ENCODE peak calls at places on chromosomes 1 and 21, in six cellular contexts. T is SK-N-SH, W is suprapubic skin, J is ovary, H is transverse colon, Q is stomach. D is an unnamed sample.

GRCh38 chr1:47679826-47680225 is 242.0 kb downstream of the FOXD2 start:
- DNase-seq in T (no peak), W (peak; percentile 16), J (no peak), H (no peak), Q (peak; percentile 14), D (peak; percentile 39)

GRCh38 chr1:191541741-191542140 is 616.5 kb upstream of the RGS18 start:
- DNase-seq in T (no peak), W (no peak), J (no peak), H (no peak), Q (no peak), D (no peak)

GRCh38 chr1:234598974-234599616 is 10.9 kb downstream of the IRF2BP2 start:
- DNase-seq in T (no peak), W (peak; percentile 73), J (no peak), H (peak; percentile 56), Q (peak; percentile 36), D (peak; percentile 83)

GRCh38 chr1:91725961-91726704 is 159.8 kb downstream of the TGFBR3 start:
- DNase-seq in T (no peak), W (no peak), J (peak; percentile 60), H (peak; percentile 17), Q (no peak), D (peak; percentile 89)

GRCh38 chr1:181099152-181100014 is 10.9 kb downstream of the IER5 start:
- DNase-seq in T (no peak), W (no peak), J (no peak), H (no peak), Q (no peak), D (no peak)

GRCh38 chr1:2344744-2345296 is 46.5 kb downstream of the MORN1 start:
- DNase-seq in T (no peak), W (peak; percentile 50), J (peak; percentile 17), H (no peak), Q (no peak), D (peak; percentile 45)

GRCh38 chr1:54763814-54764131 is 550 bp downstream of the PARS2 start:
- DNase-seq in T (peak; percentile 44), W (no peak), J (no peak), H (no peak), Q (no peak), D (no peak)

GRCh38 chr21:39776589-39776988 is 31.6 kb downstream of the IGSF5 start:
- DNase-seq in T (no peak), W (no peak), J (no peak), H (no peak), Q (no peak), D (no peak)

GRCh38 chr21:29025328-29025713 is 853 bp downstream of the USP16 start:
- DNase-seq in T (no peak), W (no peak), J (no peak), H (no peak), Q (no peak), D (no peak)

GRCh38 chr1:178919581-178919980 is 48.7 kb upstream of the ANGPTL1 start:
- DNase-seq in T (no peak), W (no peak), J (no peak), H (no peak), Q (no peak), D (no peak)
- TF ChIP-seq EP300 in T (no peak), W (no peak), J (no peak), H (no peak), Q (no peak), D (no peak)

GRCh38 chr1:202642619-202643291 is 67.5 kb downstream of the SYT2 start:
- DNase-seq in T (peak; percentile 58), W (no peak), J (no peak), H (no peak), Q (no peak), D (no peak)

GRCh38 chr1:202642212-202642611 is 68.0 kb downstream of the SYT2 start:
- DNase-seq in T (no peak), W (no peak), J (no peak), H (no peak), Q (no peak), D (no peak)

GRCh38 chr1:202645097-202645476 is 65.2 kb downstream of the SYT2 start:
- DNase-seq in T (no peak), W (no peak), J (no peak), H (no peak), Q (no peak), D (no peak)

GRCh38 chr1:202643397-202644218 is 66.6 kb downstream of the SYT2 start:
- DNase-seq in T (peak; percentile 70), W (no peak), J (no peak), H (peak; percentile 17), Q (no peak), D (no peak)

DNA sequence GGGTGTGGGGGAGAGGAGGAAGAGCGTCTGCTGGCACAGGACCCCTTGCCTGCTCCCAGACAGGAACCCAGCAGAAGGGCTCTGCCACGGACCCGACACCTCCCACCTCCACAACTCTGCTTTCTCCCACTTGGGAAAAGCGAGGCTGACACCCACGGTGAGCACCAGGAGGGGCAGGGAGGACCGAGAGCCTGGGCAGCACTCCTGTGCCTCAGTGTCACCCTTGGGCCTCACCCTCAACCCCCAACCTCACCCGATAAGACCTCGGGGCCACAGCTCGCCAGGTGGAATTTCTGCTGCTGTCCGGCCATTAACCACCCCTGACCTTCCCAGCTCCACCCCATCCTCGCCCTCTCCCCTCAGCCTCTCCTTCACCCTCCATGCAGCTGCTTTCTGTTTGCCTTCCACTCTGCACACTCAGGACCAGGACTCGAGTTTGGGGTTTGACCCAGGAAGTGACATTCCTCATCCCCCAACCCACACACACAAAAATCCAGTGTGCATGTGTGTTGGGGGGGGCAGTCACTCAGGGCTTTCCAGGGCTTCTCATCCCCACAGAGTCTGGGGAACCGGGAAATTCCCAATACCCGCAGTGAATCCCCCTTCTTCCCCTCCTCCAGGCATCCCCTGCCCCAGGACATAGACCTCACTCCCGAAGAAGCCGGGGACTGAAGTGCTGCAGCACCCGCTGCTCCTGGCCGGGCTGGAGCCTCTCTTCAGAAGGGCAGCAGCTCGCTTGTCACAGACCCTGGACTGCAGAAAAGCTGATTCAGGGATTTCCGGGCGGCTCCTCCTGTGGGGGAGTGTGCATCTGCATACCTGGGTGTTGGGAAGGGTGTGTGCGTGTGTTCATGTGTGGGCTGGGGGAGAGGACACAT is 65.8 kb downstream of the SYT2 start:
- DNase-seq in T (no peak), W (no peak), J (no peak), H (no peak), Q (no peak), D (no peak)
- H3K27me3 ChIP-seq in T (peaks cover 77% of the 10 kb centered on the region), W (peaks cover 82% of the 10 kb centered on the region), J (no peaks in the 10 kb centered on the region), H (peaks cover 47% of the 10 kb centered on the region), Q (peaks cover 36% of the 10 kb centered on the region), D (peaks cover 28% of the 10 kb centered on the region)

GRCh38 chr1:96409689-96410088 is 311.9 kb upstream of the PTBP2 start:
- DNase-seq in T (no peak), W (no peak), J (no peak), H (no peak), Q (no peak), D (no peak)
- TF ChIP-seq EP300 in T (no peak), W (no peak), J (no peak), H (no peak), Q (no peak), D (no peak)

GRCh38 chr21:36704958-36705678 is 6.2 kb downstream of the SIM2 start:
- DNase-seq in T (no peak), W (no peak), J (no peak), H (no peak), Q (no peak), D (peak; percentile 41)
- H3K27me3 ChIP-seq in T (peaks cover 100% of the 10 kb centered on the region), W (peaks cover 100% of the 10 kb centered on the region), J (peaks cover 19% of the 10 kb centered on the region), H (peaks cover 100% of the 10 kb centered on the region), Q (peaks cover 100% of the 10 kb centered on the region), D (peaks cover 100% of the 10 kb centered on the region)

GRCh38 chr1:218930879-218931278 is 242.8 kb upstream of the LYPLAL1 start:
- DNase-seq in T (no peak), W (no peak), J (no peak), H (no peak), Q (no peak), D (no peak)
- TF ChIP-seq EP300 in T (no peak), W (no peak), J (no peak), H (no peak), Q (no peak), D (no peak)

GRCh38 chr21:37917612-37918011 is 1.4 kb upstream of the KCNJ6 start:
- DNase-seq in T (no peak), W (no peak), J (no peak), H (no peak), Q (no peak), D (no peak)

GRCh38 chr21:37915941-37916794 is at the start of gene KCNJ6:
- DNase-seq in T (peak; percentile 87), W (no peak), J (no peak), H (no peak), Q (peak; percentile 35), D (no peak)

GRCh38 chr21:37916795-37917142 is 512 bp upstream of the KCNJ6 start:
- DNase-seq in T (peak; percentile 57), W (no peak), J (no peak), H (no peak), Q (no peak), D (no peak)

GRCh38 chr21:37915516-37915915 is 741 bp downstream of the KCNJ6 start:
- DNase-seq in T (peak; percentile 72), W (no peak), J (no peak), H (no peak), Q (no peak), D (no peak)

DNA sequence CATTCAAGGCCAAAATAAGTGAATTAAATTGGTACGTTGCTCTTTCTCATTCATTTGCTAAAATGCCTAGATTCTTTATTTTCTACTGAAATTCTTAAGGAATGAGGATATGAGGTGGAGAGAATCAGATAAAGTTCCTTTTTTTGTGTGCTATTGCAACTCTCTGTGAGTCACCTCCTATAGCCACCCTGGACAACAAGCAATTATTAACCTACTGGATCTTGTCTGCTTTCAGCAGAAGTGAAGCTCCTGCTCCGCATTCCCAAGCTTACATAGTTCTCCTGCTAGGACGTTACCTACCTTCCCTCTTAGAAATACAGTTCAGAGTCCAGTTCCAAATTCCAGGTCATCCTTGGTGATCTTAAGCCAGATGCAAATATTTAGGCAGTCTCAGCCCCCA is 4.8 kb upstream of the KCNJ6 start:
- DNase-seq in T (no peak), W (no peak), J (no peak), H (no peak), Q (no peak), D (no peak)
- H3K27me3 ChIP-seq in T (peaks cover 8% of the 10 kb centered on the region), W (peaks cover 47% of the 10 kb centered on the region), J (no peaks in the 10 kb centered on the region), H (peaks cover 45% of the 10 kb centered on the region), Q (peaks cover 11% of the 10 kb centered on the region), D (peaks cover 22% of the 10 kb centered on the region)